ENCODE peak calls at places on chromosomes 11 and 22, in five cellular contexts. Z is HCT116, B is GM23248, S is astrocyte, R is H9. H is an unnamed sample.

GRCh38 chr11:62508336-62509058 is 38.1 kb downstream of the AHNAK start:
- DNase-seq in Z (peak), B (peak), R (peak), S (peak), H (peak)

GRCh38 chr11:131534611-131535010 is 164.2 kb downstream of the NTM start:
- DNase-seq in R (no peak), B (no peak), Z (no peak), S (no peak), H (no peak)

GRCh38 chr11:111697910-111698309 is 68.3 kb downstream of the PPP2R1B start:
- DNase-seq in R (no peak), B (no peak), Z (no peak), S (no peak), H (no peak)

GRCh38 chr11:75463106-75463774 is 30.2 kb upstream of the KLHL35 start:
- DNase-seq in B (no peak), Z (no peak), S (no peak), R (no peak), H (no peak)

GRCh38 chr11:11349870-11350325 is 3.2 kb downstream of the CSNK2A3 start:
- DNase-seq in R (no peak), B (peak), S (peak), Z (no peak), H (peak)

GRCh38 chr11:104694259-104695070 is 203.8 kb downstream of the CASP12 start:
- DNase-seq in B (peak), S (peak), Z (no peak), R (no peak), H (no peak)

GRCh38 chr11:59223177-59223576 is 10.4 kb upstream of the MPEG1 start:
- DNase-seq in S (no peak), B (no peak), R (no peak), Z (no peak), H (no peak)

GRCh38 chr11:17590463-17590862 is 43.4 kb downstream of the OTOG start:
- DNase-seq in S (no peak), Z (no peak), R (peak), B (no peak), H (no peak)

GRCh38 chr11:132576706-132577105 is 955.6 kb downstream of the OPCML start:
- DNase-seq in S (peak), Z (no peak), B (peak), R (peak), H (peak)

GRCh38 chr11:13776134-13776815 is 107.8 kb downstream of the FAR1 start:
- DNase-seq in R (peak), Z (peak), B (peak), S (no peak), H (peak)

GRCh38 chr22:50268655-50269113 is 1.5 kb downstream of the MAPK11 start:
- DNase-seq in B (no peak), R (no peak), Z (no peak), S (no peak), H (peak)

GRCh38 chr22:50271519-50271970 is 1.4 kb upstream of the MAPK11 start:
- DNase-seq in Z (no peak), S (no peak), B (peak), R (peak), H (peak)

GRCh38 chr22:50269573-50270301 is 443 bp downstream of the MAPK11 start:
- DNase-seq in S (peak), Z (no peak), B (peak), R (no peak), H (peak)

GRCh38 chr22:50271011-50271394 is 823 bp upstream of the MAPK11 start:
- DNase-seq in Z (no peak), R (no peak), B (no peak), S (no peak), H (no peak)

GRCh38 chr22:50270302-50271010 is at the start of gene MAPK11:
- DNase-seq in R (peak), S (peak), Z (no peak), B (peak), H (peak)
- H3K9ac ChIP-seq in R (no peak), S (peak), Z (peak), B (peak), H (peak)

GRCh38 chr11:116371146-116371545 is 401.6 kb downstream of the BUD13 start:
- DNase-seq in Z (no peak), S (no peak), R (no peak), B (no peak), H (no peak)
- H3K9ac ChIP-seq in Z (no peak), S (no peak), R (no peak), B (no peak), H (no peak)

DNA sequence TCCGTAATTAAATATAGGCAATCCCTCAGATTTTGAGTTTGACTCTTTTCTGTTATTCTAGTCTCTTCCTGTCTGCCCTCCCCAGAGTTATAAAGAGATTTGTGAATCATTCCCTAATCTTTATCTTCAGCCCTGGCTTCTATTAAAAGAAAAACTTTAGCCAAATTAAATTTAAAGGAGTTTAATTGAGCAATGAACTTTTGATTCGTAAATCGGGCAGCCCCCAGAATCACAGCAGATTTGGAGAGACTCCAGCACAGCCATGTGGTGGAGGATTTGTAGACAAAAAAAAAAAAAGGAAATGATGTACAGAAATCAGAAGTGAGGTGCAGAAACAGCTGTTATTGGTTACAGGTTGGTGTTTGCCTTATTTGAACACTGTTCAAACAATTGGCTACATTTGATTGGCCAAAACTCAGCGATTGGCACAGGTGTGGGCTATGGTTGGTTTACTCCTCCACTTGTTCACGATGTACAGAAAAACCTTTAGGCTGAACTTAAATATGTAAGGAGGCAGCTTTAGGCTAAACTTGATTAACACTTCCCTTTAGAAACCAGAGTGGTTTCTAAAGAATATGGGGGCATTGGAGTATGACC is 2.3 kb upstream of the ALKBH8 start:
- DNase-seq in Z (no peak), S (no peak), R (no peak), B (no peak), H (no peak)
- H3K9ac ChIP-seq in Z (no peak), S (no peak), R (no peak), B (no peak), H (no peak)

GRCh38 chr11:27207025-27207650 is 155.9 kb downstream of the CCDC34 start:
- DNase-seq in Z (no peak), R (no peak), S (peak), B (no peak), H (no peak)

GRCh38 chr11:27204527-27204926 is 158.5 kb downstream of the CCDC34 start:
- DNase-seq in S (no peak), R (peak), Z (peak), B (peak), H (no peak)

GRCh38 chr11:27205269-27205668 is 157.7 kb downstream of the CCDC34 start:
- DNase-seq in Z (no peak), S (no peak), B (no peak), R (no peak), H (peak)

GRCh38 chr11:27208846-27209245 is 154.2 kb downstream of the CCDC34 start:
- DNase-seq in Z (no peak), R (no peak), B (no peak), S (no peak), H (no peak)

GRCh38 chr11:27205779-27206549 is 157.1 kb downstream of the CCDC34 start:
- DNase-seq in Z (no peak), B (no peak), S (no peak), R (no peak), H (no peak)
- H3K9ac ChIP-seq in Z (no peak), B (no peak), S (no peak), R (no peak), H (no peak)